ENCODE peak calls at places on chromosomes 3 and 15, in six cellular contexts. One of them, this sample, is unnamed.

GRCh38 chr15:63608989-63609388 is 11.8 kb downstream of the FBXL22 start:
- DNase-seq in A549: no peak
- DNase-seq in GM12878: no peak
- DNase-seq in K562: no peak
- DNase-seq in endothelial cell of umbilical vein: no peak
- DNase-seq in HepG2: no peak
- DNase-seq in this sample: no peak

GRCh38 chr3:277873-278272 is 81.3 kb downstream of the CHL1 start:
- DNase-seq in A549: no peak
- DNase-seq in GM12878: no peak
- DNase-seq in K562: no peak
- DNase-seq in endothelial cell of umbilical vein: no peak
- DNase-seq in HepG2: no peak
- DNase-seq in this sample: no peak

GRCh38 chr3:133955892-133956291 is 60.2 kb upstream of the RAB6B start:
- DNase-seq in A549: no peak
- DNase-seq in GM12878: no peak
- DNase-seq in K562: no peak
- DNase-seq in endothelial cell of umbilical vein: no peak
- DNase-seq in HepG2: no peak
- DNase-seq in this sample: no peak

GRCh38 chr15:96974761-96975160 is 644.3 kb downstream of the NR2F2 start:
- DNase-seq in A549: no peak
- DNase-seq in GM12878: no peak
- DNase-seq in K562: no peak
- DNase-seq in endothelial cell of umbilical vein: peak
- DNase-seq in HepG2: no peak
- DNase-seq in this sample: no peak

GRCh38 chr15:77028451-77029165 is 33.7 kb downstream of the PSTPIP1 start:
- DNase-seq in A549: no peak
- DNase-seq in GM12878: no peak
- DNase-seq in K562: no peak
- DNase-seq in endothelial cell of umbilical vein: no peak
- DNase-seq in HepG2: no peak
- DNase-seq in this sample: no peak

GRCh38 chr15:79738198-79738597 is 158.6 kb downstream of the MTHFS start:
- DNase-seq in A549: no peak
- DNase-seq in GM12878: no peak
- DNase-seq in K562: no peak
- DNase-seq in endothelial cell of umbilical vein: no peak
- DNase-seq in HepG2: no peak
- DNase-seq in this sample: no peak

GRCh38 chr15:66779331-66780009 is 77.4 kb downstream of the SMAD6 start:
- DNase-seq in A549: no peak
- DNase-seq in GM12878: no peak
- DNase-seq in K562: no peak
- DNase-seq in endothelial cell of umbilical vein: no peak
- DNase-seq in HepG2: peak
- DNase-seq in this sample: no peak

GRCh38 chr15:62560943-62561571 is 396.0 kb upstream of the C2CD4B start:
- DNase-seq in A549: no peak
- DNase-seq in GM12878: no peak
- DNase-seq in K562: no peak
- DNase-seq in endothelial cell of umbilical vein: no peak
- DNase-seq in HepG2: no peak
- DNase-seq in this sample: no peak

GRCh38 chr3:174620855-174621457 is 238.2 kb upstream of the NAALADL2 start:
- DNase-seq in A549: no peak
- DNase-seq in GM12878: no peak
- DNase-seq in K562: no peak
- DNase-seq in endothelial cell of umbilical vein: no peak
- DNase-seq in HepG2: no peak
- DNase-seq in this sample: no peak

GRCh38 chr3:60355825-60356224 is 895.4 kb downstream of the FHIT start:
- DNase-seq in A549: no peak
- DNase-seq in GM12878: no peak
- DNase-seq in K562: no peak
- DNase-seq in endothelial cell of umbilical vein: no peak
- DNase-seq in HepG2: no peak
- DNase-seq in this sample: no peak

GRCh38 chr15:74847462-74847861 is 4.5 kb upstream of the ULK3 start:
- DNase-seq in A549: no peak
- DNase-seq in GM12878: no peak
- DNase-seq in K562: no peak
- DNase-seq in endothelial cell of umbilical vein: no peak
- DNase-seq in HepG2: no peak
- DNase-seq in this sample: no peak

GRCh38 chr3:101521251-101521701 is 8.3 kb upstream of the SENP7 start:
- DNase-seq in A549: no peak
- DNase-seq in GM12878: no peak
- DNase-seq in K562: peak
- DNase-seq in endothelial cell of umbilical vein: peak
- DNase-seq in HepG2: no peak
- DNase-seq in this sample: no peak

GRCh38 chr3:140724856-140725812 is 47.3 kb downstream of the TRIM42 start:
- DNase-seq in A549: no peak
- DNase-seq in GM12878: no peak
- DNase-seq in K562: no peak
- DNase-seq in endothelial cell of umbilical vein: no peak
- DNase-seq in HepG2: no peak
- DNase-seq in this sample: no peak

GRCh38 chr15:89898628-89899302 is 5.0 kb upstream of the AP3S2 start:
- DNase-seq in A549: peak
- DNase-seq in GM12878: no peak
- DNase-seq in K562: peak
- DNase-seq in endothelial cell of umbilical vein: peak
- DNase-seq in HepG2: peak
- DNase-seq in this sample: peak

GRCh38 chr15:100170280-100170654 is 171.5 kb downstream of the ADAMTS17 start:
- DNase-seq in A549: no peak
- DNase-seq in GM12878: peak
- DNase-seq in K562: no peak
- DNase-seq in endothelial cell of umbilical vein: no peak
- DNase-seq in HepG2: no peak
- DNase-seq in this sample: no peak

GRCh38 chr15:52492132-52492531 is 36.5 kb downstream of the MYO5A start:
- DNase-seq in A549: no peak
- DNase-seq in GM12878: no peak
- DNase-seq in K562: no peak
- DNase-seq in endothelial cell of umbilical vein: peak
- DNase-seq in HepG2: no peak
- DNase-seq in this sample: no peak

GRCh38 chr3:38968891-38969290 is 82.9 kb downstream of the SCN11A start:
- DNase-seq in A549: no peak
- DNase-seq in GM12878: no peak
- DNase-seq in K562: no peak
- DNase-seq in endothelial cell of umbilical vein: no peak
- DNase-seq in HepG2: no peak
- DNase-seq in this sample: no peak

GRCh38 chr3:136105044-136105443 is 91.1 kb downstream of the MSL2 start:
- DNase-seq in A549: no peak
- DNase-seq in GM12878: no peak
- DNase-seq in K562: no peak
- DNase-seq in endothelial cell of umbilical vein: no peak
- DNase-seq in HepG2: no peak
- DNase-seq in this sample: peak

GRCh38 chr3:66483006-66483928 is 17.6 kb downstream of the LRIG1 start:
- DNase-seq in A549: no peak
- DNase-seq in GM12878: no peak
- DNase-seq in K562: no peak
- DNase-seq in endothelial cell of umbilical vein: peak
- DNase-seq in HepG2: no peak
- DNase-seq in this sample: no peak

DNA sequence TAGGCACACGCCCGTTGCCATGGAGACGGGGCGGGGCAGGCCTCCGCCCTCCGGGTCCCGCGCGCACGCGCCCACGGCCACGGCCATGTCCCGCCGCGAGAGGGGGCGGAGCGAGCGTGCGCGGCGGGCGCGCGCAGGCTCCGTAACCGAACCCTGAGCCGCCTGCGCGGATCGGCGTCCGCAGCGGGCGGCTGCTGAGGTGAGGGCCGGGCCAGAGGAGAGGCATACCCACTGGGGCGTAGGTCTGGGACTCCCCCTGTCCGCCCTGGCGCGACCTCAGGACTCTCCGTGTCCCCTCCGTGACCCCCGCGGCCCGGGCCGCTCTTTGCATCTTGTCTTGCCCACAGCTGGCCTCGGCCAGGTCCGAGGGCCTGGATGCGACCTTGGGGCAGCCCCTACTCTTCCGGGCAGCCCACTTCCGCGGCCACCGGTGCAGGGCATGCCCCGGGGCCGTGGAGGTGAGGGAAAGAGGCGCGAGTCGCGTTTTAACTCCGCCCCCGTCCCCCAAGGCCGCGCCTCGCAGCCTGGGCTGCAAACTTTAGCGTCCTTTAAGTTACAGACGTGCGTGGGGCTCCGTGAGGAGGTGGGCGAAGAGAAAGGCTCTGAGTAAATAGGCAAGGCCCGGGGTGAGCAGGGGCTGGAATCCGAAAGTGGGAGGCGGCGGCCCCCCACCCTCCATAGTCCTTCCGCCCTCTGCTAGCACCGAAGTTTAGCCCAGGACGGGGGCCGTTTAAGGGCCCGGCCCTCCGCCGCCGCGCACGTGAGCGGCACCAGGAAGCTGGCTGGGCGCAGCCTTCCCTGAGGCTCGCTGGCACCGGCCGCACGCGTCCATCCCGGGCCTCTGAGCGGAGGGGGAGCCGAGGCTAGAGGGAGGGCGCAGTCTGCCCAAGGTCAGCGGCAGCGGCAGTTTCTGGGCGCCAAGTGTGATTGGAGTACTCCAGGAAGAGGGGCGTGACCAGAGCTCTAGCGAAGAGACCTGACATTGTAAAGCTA is at the start of gene TEX264:
- DNase-seq in A549: peak
- DNase-seq in GM12878: peak
- DNase-seq in K562: peak
- DNase-seq in endothelial cell of umbilical vein: peak
- DNase-seq in HepG2: peak
- DNase-seq in this sample: peak
- TF ChIP-seq POLR2A in A549: peak
- TF ChIP-seq POLR2A in GM12878: peak
- TF ChIP-seq POLR2A in K562: peak
- TF ChIP-seq POLR2A in endothelial cell of umbilical vein: peak
- TF ChIP-seq POLR2A in HepG2: peak
- TF ChIP-seq POLR2A in this sample: peak

GRCh38 chr3:35899245-35899644 is 259.9 kb downstream of the ARPP21 start:
- DNase-seq in A549: no peak
- DNase-seq in GM12878: no peak
- DNase-seq in K562: no peak
- DNase-seq in endothelial cell of umbilical vein: no peak
- DNase-seq in HepG2: no peak
- DNase-seq in this sample: no peak

DNA sequence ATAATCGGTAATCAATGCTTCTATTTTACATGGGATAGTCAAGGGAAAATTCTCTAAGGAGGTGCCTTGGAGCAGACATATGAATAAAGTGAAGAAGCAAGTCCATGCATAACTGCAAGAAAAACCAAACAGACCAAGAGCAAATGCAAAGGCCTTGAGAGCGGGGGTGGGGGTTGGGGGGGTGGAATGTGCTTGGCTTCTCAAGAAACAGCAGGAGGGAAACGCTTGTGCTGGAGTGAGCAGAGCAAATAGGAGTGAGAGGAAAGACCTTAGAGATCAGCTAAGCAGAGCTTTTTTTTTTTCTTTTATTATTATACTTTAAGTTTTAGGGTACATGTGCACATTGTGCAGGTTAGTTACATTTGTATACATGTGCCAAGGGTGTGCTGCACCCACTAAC is 260.8 kb downstream of the ARPP21 start:
- DNase-seq in A549: no peak
- DNase-seq in GM12878: no peak
- DNase-seq in K562: no peak
- DNase-seq in endothelial cell of umbilical vein: no peak
- DNase-seq in HepG2: no peak
- DNase-seq in this sample: no peak
- TF ChIP-seq MYC in A549: no peak
- TF ChIP-seq MYC in GM12878: no peak
- TF ChIP-seq MYC in K562: no peak
- TF ChIP-seq MYC in endothelial cell of umbilical vein: no peak
- TF ChIP-seq MYC in HepG2: no peak
- TF ChIP-seq MYC in this sample: no peak

GRCh38 chr3:152470893-152471292 is 202.2 kb downstream of the MBNL1 start:
- DNase-seq in A549: no peak
- DNase-seq in GM12878: no peak
- DNase-seq in K562: no peak
- DNase-seq in endothelial cell of umbilical vein: no peak
- DNase-seq in HepG2: no peak
- DNase-seq in this sample: no peak

GRCh38 chr3:152470095-152470494 is 201.4 kb downstream of the MBNL1 start:
- DNase-seq in A549: no peak
- DNase-seq in GM12878: no peak
- DNase-seq in K562: no peak
- DNase-seq in endothelial cell of umbilical vein: no peak
- DNase-seq in HepG2: no peak
- DNase-seq in this sample: no peak

GRCh38 chr3:152472606-152472954 is 203.9 kb downstream of the MBNL1 start:
- DNase-seq in A549: no peak
- DNase-seq in GM12878: no peak
- DNase-seq in K562: no peak
- DNase-seq in endothelial cell of umbilical vein: no peak
- DNase-seq in HepG2: no peak
- DNase-seq in this sample: no peak

GRCh38 chr3:152474585-152474984 is 205.9 kb downstream of the MBNL1 start:
- DNase-seq in A549: peak
- DNase-seq in GM12878: peak
- DNase-seq in K562: peak
- DNase-seq in endothelial cell of umbilical vein: peak
- DNase-seq in HepG2: peak
- DNase-seq in this sample: peak

DNA sequence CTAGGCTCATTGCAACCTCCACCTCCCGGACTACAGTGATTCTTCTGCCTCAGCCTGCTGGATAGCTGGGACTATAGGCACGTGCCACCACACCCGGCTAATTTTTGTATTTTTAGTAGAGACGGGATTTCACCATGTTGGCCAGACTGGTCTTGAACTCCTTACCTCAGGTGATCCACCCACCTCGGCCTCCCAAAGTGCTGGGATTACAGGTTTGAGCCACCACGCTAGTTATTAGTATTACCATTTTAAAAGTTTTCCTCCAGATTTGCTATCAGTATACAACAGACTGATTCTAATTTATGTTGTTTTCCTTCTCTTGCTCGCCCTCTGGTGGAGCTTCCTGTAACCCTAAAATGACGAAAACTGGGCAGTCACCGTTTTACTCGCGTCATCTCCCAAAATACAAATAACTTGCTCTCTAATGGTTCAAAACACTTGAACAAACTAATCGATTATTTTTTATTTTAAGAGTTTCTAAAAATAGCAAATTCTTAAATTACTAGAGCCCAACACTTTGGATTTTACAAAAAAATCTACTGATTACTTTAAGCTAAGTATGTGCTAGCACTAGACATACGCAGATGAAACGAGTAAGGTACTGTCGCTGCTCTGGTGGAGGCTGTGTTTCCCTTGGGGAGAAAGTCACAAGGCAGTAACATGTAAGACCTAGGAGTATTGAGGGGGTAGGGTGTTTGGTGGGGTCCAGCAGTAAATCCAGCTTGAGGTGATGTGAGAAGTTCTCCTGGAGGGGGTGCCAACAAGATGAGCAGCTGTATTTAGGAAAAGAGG is 203.3 kb downstream of the MBNL1 start:
- DNase-seq in A549: peak
- DNase-seq in GM12878: peak
- DNase-seq in K562: peak
- DNase-seq in endothelial cell of umbilical vein: peak
- DNase-seq in HepG2: peak
- DNase-seq in this sample: peak
- H3K4me3 ChIP-seq in A549: no peak
- H3K4me3 ChIP-seq in GM12878: no peak
- H3K4me3 ChIP-seq in K562: no peak
- H3K4me3 ChIP-seq in endothelial cell of umbilical vein: no peak
- H3K4me3 ChIP-seq in HepG2: peak
- H3K4me3 ChIP-seq in this sample: peak

GRCh38 chr3:190375671-190376070 is 12.3 kb upstream of the CLDN16 start:
- DNase-seq in A549: no peak
- DNase-seq in GM12878: no peak
- DNase-seq in K562: no peak
- DNase-seq in endothelial cell of umbilical vein: no peak
- DNase-seq in HepG2: no peak
- DNase-seq in this sample: no peak
- TF ChIP-seq POLR2A in A549: no peak
- TF ChIP-seq POLR2A in GM12878: no peak
- TF ChIP-seq POLR2A in K562: no peak
- TF ChIP-seq POLR2A in endothelial cell of umbilical vein: no peak
- TF ChIP-seq POLR2A in HepG2: no peak
- TF ChIP-seq POLR2A in this sample: no peak